ENCODE peak calls at places on chromosomes 1 and 21, in four cellular contexts. K is A549, R is WTC11, P is HepG2. M is an unnamed sample.
A peak's percentile ranks its signal among the peaks of the same experiment; 100 is the strongest.

GRCh38 chr1:20100632-20101355 is 18.5 kb downstream of the PLA2G2D start:
- DNase-seq in K (peak; percentile 42), R (peak; percentile 75), P (peak; percentile 48), M (peak; percentile 49)

GRCh38 chr1:109371271-109371739 is 26.4 kb downstream of the SORT1 start:
- DNase-seq in K (no peak), R (no peak), P (no peak), M (no peak)

GRCh38 chr1:169915150-169915549 is 21.5 kb upstream of the SCYL3 start:
- DNase-seq in K (no peak), R (no peak), P (no peak), M (no peak)

GRCh38 chr21:34073749-34074282 is 438 bp downstream of the MRPS6 start:
- DNase-seq in K (no peak), R (peak; percentile 29), P (no peak), M (peak; percentile 75)

GRCh38 chr1:91548382-91549040 is 47.9 kb downstream of the CDC7 start:
- DNase-seq in K (no peak), R (no peak), P (no peak), M (no peak)

GRCh38 chr1:65924471-65924870 is 131.8 kb downstream of the PDE4B start:
- DNase-seq in K (no peak), R (no peak), P (no peak), M (no peak)

GRCh38 chr1:16178596-16179497 is 23.0 kb upstream of the EPHA2 start:
- DNase-seq in K (peak; percentile 83), R (no peak), P (peak; percentile 84), M (no peak)

GRCh38 chr1:154405762-154406571 is 824 bp downstream of the IL6R start:
- DNase-seq in K (peak; percentile 66), R (peak; percentile 53), P (peak; percentile 44), M (peak; percentile 54)

GRCh38 chr1:204544321-204544720 is 28.1 kb downstream of the MDM4 start:
- DNase-seq in K (no peak), R (no peak), P (no peak), M (no peak)

GRCh38 chr21:20167059-20167458 is 831.1 kb upstream of the NCAM2 start:
- DNase-seq in K (no peak), R (no peak), P (no peak), M (no peak)

DNA sequence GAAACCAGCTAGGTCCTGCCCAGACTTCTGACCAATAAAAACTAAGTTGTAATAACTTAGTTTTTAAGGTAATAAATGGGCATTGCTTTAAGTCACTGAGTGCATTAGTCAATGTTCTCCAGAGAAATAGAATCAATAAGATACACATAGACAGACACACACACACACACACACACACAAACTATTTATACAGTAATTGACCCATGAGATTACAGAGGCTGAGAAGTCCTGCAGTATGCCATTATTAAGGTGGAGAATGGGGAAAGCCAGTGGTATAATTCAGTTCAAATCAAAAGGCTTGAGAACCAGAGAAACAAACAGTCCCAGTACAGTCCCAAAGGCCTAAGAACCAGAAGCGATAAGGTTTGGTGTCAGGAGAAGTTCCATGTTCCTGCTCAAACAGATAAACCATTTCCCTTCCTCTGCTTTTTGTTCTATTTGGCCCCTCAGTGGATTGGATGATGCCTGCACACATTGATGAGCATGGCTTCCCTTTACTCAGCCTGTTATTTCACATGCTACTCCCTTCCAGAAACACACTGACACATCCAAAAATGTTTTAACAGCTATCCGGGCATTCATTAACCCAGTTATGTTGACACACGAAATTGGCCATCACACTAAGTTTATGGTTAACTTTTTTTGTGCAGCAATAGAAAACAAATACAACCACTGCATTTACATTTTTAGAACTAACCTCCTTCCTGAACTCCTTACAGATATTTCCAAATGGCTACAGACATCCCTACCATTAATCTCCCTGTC is 828.2 kb upstream of the NCAM2 start:
- DNase-seq in K (no peak), R (no peak), P (no peak), M (no peak)
- TF ChIP-seq ESRRA in K (no peak), R (no peak), P (no peak), M (no peak)

DNA sequence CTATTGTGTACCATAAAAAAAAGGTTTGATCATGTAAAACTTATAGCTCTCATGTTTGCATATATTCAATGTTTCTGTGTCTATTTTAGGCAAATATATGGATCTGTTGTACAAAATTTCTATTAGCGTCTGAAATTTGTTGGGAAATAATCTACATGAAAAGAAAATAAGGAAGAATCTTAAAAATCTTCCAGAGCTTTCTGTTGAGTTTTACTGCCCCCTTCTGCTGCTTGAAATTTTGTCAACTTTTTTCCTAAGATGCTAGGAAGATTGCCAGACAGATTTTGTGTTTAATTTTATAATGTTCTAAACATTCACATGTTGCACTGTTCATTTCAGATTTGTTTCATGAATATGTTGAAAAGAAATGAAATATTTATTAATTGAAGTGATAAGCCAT is 2.5 kb upstream of the PTGS2 start:
- DNase-seq in K (peak; percentile 25), R (no peak), P (no peak), M (no peak)
- TF ChIP-seq MAX in K (no peak), R (no peak), P (no peak), M (no peak)

DNA sequence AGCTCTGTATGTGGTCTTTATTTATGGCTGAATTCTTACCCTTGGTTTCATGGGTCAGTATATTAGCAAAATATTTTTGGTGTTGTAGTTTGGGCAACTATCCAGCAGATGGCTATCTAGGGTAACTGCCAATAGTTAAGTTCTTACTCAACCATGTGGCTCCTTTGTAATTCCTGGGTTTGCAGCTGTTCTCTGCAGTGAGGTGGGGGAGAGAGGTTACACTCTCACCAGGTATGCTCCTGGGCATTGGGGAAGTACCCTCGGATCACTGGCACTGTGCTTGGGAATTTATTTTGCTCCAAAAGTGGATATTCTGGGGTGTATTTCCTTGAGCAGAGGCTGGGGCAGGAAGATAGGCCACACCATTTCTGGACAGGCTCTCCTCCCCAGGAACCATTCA is 436.7 kb upstream of the TMPRSS15 start:
- DNase-seq in K (peak; percentile 16), R (peak; percentile 12), P (no peak), M (no peak)
- TF ChIP-seq ESRRA in K (no peak), R (no peak), P (no peak), M (no peak)

GRCh38 chr1:215718888-215719287 is 151.8 kb downstream of the KCTD3 start:
- DNase-seq in K (no peak), R (no peak), P (no peak), M (no peak)
- TF ChIP-seq MAX in K (no peak), R (no peak), P (no peak), M (no peak)

DNA sequence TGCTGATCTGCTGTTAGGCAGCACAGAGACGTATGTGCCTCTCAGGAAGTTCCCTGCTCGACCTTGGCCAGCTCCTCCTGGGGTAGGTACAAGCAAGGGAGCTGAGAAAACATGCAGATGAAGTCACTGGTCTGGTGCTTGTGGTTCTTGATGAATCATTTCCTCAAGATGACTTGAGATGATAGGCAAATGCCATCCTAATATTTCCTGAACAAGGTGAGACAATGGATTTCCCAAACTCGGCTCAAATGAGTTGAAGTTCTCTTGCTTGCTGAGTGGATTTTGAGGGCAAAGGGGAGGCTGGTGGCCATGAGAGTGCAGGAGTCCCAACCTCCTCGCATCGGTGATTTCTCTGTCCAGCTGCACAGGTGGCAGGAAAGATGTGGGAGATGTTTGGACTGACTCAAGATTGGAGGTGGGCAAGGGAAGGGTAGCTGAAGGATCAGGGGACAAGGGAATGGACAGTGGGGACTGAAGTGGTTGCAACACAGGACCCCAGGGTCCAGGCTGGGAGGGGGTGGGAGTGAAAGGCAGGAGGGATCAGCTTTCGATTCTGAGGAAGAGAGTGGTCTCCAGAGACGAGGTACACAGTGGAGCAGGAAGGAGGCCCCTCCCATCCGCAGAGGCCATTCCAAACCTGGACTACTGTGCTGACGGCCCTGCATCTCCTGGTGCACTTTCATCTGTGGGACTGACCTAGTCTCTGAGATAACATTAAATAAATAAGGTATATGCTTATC is 63.9 kb downstream of the CAPN2 start:
- DNase-seq in K (peak; percentile 83), R (no peak), P (no peak), M (peak; percentile 63)
- TF ChIP-seq ESRRA in K (no peak), R (no peak), P (no peak), M (peak; percentile 89)

DNA sequence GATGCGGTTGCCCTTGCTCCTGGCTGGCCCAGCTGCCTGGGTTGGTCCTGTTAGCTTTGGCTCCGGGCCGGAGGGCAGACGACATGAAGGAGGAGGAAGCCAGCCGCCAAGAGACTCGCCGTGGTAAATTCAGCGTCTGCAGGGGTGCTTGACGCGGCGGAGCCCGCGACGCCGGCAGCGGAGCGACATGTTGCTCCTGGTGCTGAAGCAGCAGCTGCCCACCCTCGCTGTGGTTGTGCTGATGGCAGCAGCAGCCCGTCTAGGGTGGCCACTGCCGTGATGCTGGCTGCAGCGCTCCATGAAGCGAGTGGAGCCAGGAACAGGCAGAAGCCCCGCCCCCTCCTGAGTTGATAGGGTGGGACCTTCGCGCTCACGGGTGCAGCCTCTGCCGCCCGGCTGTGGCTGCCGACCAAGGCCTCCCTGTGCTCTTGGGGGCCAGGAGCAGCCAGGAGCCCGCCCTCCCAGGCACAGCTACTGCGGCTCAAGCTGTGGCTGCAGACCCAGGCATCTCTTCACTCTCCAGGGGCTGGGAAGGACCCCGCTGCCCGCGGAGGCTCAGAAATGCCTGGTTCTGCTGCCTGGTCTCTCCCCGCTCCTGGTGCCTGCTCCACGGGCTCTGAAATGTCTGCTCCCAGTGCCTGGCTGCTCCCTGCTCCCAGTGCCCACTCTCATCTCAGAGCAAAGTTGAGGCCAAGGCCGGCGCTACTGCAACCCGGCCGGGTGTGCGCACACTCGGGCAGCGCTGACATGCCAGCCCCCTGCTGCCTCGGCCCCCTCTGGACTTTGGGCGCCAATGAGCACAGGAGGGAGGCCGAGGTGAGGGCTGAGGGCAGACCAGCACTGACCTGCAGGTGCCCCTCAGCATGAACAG is 4.4 kb upstream of the ZNF692 start:
- DNase-seq in K (peak; percentile 63), R (peak; percentile 77), P (peak; percentile 62), M (peak; percentile 74)
- TF ChIP-seq MAX in K (peak; percentile 71), R (peak; percentile 29), P (peak; percentile 68), M (peak; percentile 8)

DNA sequence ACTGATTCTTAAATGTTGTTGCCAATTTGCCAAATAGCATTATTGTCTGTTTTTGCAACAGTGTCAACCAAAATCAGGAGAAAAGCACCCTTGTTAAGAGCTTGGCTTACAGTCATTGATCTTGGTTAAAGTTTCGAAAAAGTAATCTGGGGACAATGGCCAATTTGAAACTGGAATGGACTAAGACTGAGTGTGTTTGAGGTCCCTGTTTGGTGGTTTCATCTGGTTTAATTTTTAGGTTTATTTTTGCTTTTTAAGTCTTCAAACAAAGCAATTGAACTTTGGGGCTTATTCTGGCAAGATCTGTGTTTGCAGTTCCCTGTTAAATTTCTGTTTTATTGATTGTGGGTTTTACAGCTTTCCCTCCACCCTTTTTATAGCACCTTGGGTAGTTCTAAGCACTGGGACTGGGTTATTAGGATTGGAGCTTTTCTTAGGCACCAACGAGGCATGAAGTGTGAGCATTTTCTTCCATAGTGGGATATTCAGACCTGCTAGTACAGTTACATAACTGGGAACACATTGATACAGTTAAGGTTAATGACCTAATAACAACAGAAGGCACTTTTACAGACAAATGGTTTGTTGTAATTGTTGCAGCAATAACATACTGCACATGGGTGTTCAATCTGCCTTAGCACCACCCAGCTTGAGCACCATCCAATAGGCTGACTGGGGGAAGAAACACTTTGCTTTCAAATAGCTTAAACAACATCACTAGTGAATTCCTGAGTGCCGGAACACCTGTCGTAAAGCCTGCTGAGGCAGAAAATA is 40.6 kb upstream of the MAP10 start:
- DNase-seq in K (no peak), R (no peak), P (no peak), M (no peak)
- TF ChIP-seq ESRRA in K (no peak), R (no peak), P (no peak), M (no peak)

GRCh38 chr21:20720623-20721022 is 277.6 kb upstream of the NCAM2 start:
- DNase-seq in K (no peak), R (no peak), P (no peak), M (no peak)
- TF ChIP-seq MAX in K (no peak), R (no peak), P (no peak), M (no peak)

GRCh38 chr1:50774759-50775351 is 185.2 kb downstream of the FAF1 start:
- DNase-seq in K (peak; percentile 57), R (no peak), P (peak; percentile 63), M (peak; percentile 75)
- TF ChIP-seq ESRRA in K (no peak), R (no peak), P (no peak), M (no peak)

M was measured in K562.